ENCODE peak calls at places on chromosomes 6 and 20, in six cellular contexts. G is lung, X is small intestine, L is esophagus squamous epithelium, R is MM.1S, C is cardiac muscle cell. Z is an unnamed sample.

GRCh38 chr6:169240591-169241390 is 12.9 kb downstream of the THBS2 start:
- DNase-seq in G (no peak), X (no peak), L (no peak), R (no peak), C (no peak), Z (no peak)

GRCh38 chr6:46170357-46171289 is at the start of gene ENPP5:
- DNase-seq in G (peak), X (peak), L (peak), R (peak), C (peak), Z (no peak)

GRCh38 chr6:71197770-71198169 is 90.8 kb upstream of the OGFRL1 start:
- DNase-seq in G (no peak), X (no peak), L (no peak), R (no peak), C (peak), Z (no peak)

GRCh38 chr6:10478187-10479040 is 42.7 kb upstream of the GCNT2 start:
- DNase-seq in G (no peak), X (peak), L (no peak), R (peak), C (peak), Z (peak)

GRCh38 chr6:108268845-108269244 is 8.0 kb upstream of the SNX3 start:
- DNase-seq in G (no peak), X (no peak), L (no peak), R (no peak), C (no peak), Z (no peak)

GRCh38 chr6:26411751-26412150 is 9.7 kb downstream of the BTN3A1 start:
- DNase-seq in G (no peak), X (no peak), L (no peak), R (no peak), C (no peak), Z (no peak)

GRCh38 chr6:32187009-32187709 is 2.8 kb downstream of the PBX2 start:
- DNase-seq in G (no peak), X (no peak), L (no peak), R (no peak), C (no peak), Z (no peak)

GRCh38 chr6:142735182-142735581 is 209.8 kb downstream of the HIVEP2 start:
- DNase-seq in G (no peak), X (no peak), L (no peak), R (no peak), C (no peak), Z (no peak)

GRCh38 chr6:159463440-159463839 is 229.6 kb downstream of the SOD2 start:
- DNase-seq in G (no peak), X (no peak), L (no peak), R (peak), C (no peak), Z (peak)

GRCh38 chr6:112933947-112934346 is 586.8 kb downstream of the RFPL4B start:
- DNase-seq in G (no peak), X (no peak), L (no peak), R (no peak), C (no peak), Z (no peak)

GRCh38 chr6:96878101-96878500 is 19.6 kb downstream of the NDUFAF4 start:
- DNase-seq in G (no peak), X (no peak), L (no peak), R (no peak), C (no peak), Z (no peak)

GRCh38 chr20:43977962-43978361 is 63.3 kb downstream of the TOX2 start:
- DNase-seq in G (no peak), X (no peak), L (no peak), R (no peak), C (peak), Z (no peak)

GRCh38 chr6:130885392-130886192 is 58.4 kb downstream of the SMLR1 start:
- DNase-seq in G (peak), X (peak), L (no peak), R (peak), C (peak), Z (peak)

GRCh38 chr6:98824163-98824906 is 10.0 kb upstream of the POU3F2 start:
- DNase-seq in G (no peak), X (no peak), L (no peak), R (no peak), C (peak), Z (peak)

GRCh38 chr6:22536111-22536510 is 33.3 kb upstream of the HDGFL1 start:
- DNase-seq in G (no peak), X (no peak), L (no peak), R (no peak), C (no peak), Z (no peak)

GRCh38 chr20:6122873-6123649 is at the start of gene FERMT1:
- DNase-seq in G (peak), X (peak), L (no peak), R (peak), C (peak), Z (no peak)

GRCh38 chr20:44475694-44476560 is at the start of gene TTPAL:
- DNase-seq in G (peak), X (peak), L (peak), R (peak), C (peak), Z (peak)

GRCh38 chr6:140105857-140106256 is 731.4 kb upstream of the CITED2 start:
- DNase-seq in G (no peak), X (no peak), L (no peak), R (no peak), C (peak), Z (peak)

GRCh38 chr20:2171266-2171790 is 69.7 kb downstream of the STK35 start:
- DNase-seq in G (no peak), X (no peak), L (no peak), R (no peak), C (no peak), Z (no peak)

DNA sequence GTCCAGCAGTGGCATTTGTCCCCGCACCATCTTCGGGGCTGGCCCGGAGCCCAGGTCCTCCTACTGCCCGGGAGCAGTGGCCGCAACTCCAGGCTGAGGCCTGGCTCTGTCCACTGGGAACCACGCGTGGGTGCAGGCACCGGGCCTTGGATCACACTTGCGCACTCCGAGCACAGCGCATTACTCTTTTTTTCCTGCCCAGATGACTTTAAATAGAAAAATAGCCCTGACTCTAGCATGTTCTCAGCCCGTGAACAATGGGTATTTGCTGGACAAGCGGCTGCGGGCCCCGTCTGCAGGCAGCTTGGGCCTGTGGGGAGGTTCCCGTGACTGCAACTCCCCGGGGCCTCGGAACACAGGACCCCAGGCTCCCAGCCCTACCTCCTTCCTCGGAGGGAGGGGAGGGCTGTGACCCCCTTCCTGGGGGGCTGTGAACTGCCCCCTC is 162.2 kb downstream of the TBXT start:
- DNase-seq in G (no peak), X (no peak), L (no peak), R (no peak), C (peak), Z (no peak)
- H3K4me3 ChIP-seq in G (no peak), X (no peak), L (no peak), R (no peak), C (peak), Z (no peak)

DNA sequence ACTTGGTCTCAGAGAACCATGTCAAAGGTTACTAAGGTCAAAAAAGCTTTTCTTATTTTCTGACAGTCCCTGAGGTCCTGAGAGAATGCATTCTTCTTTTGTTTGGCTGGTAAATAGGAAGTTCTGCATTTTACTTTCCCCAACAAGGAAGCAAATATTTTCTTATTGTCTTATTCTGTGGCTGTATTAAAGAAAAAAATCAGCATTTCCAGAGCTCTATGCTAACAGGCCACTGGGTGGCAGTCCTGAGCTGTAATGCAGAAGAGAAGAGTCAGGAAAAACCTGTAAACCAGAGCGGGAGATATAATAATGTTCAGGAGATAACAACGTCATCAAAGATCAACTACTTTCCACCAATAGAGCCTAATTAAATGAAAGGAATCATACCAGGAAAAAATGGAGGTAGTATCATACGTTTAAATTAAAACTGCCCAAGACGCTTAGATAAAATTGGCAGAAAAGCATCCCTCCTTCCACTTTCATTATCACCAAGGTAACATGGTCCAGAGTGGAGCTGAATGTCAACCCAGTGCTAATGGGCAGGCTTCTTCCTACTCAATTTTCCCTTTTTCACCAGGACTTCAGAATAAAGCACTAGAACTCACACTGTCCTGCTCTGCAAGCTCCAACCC is 55.6 kb upstream of the CARMIL1 start:
- DNase-seq in G (peak), X (peak), L (no peak), R (peak), C (peak), Z (peak)
- H3K4me3 ChIP-seq in G (no peak), X (no peak), L (no peak), R (peak), C (no peak), Z (peak)

GRCh38 chr6:30227242-30227722 is 14.1 kb upstream of the TRIM26 start:
- DNase-seq in G (no peak), X (no peak), L (no peak), R (no peak), C (no peak), Z (no peak)

GRCh38 chr6:30227763-30228487 is 14.7 kb upstream of the TRIM26 start:
- DNase-seq in G (no peak), X (no peak), L (no peak), R (no peak), C (no peak), Z (no peak)

GRCh38 chr6:30234361-30234760 is 21.2 kb upstream of the TRIM26 start:
- DNase-seq in G (no peak), X (no peak), L (no peak), R (no peak), C (no peak), Z (no peak)

GRCh38 chr6:30231067-30231466 is 17.9 kb upstream of the TRIM26 start:
- DNase-seq in G (no peak), X (no peak), L (no peak), R (no peak), C (no peak), Z (peak)
- H3K4me3 ChIP-seq in G (no peak), X (no peak), L (no peak), R (no peak), C (no peak), Z (no peak)

GRCh38 chr6:63598001-63598250 is 25.6 kb downstream of the LOC128125822 start:
- DNase-seq in G (no peak), X (no peak), L (no peak), R (no peak), C (no peak), Z (no peak)
- H3K4me3 ChIP-seq in G (no peak), X (peak), L (peak), R (peak), C (peak), Z (peak)

DNA sequence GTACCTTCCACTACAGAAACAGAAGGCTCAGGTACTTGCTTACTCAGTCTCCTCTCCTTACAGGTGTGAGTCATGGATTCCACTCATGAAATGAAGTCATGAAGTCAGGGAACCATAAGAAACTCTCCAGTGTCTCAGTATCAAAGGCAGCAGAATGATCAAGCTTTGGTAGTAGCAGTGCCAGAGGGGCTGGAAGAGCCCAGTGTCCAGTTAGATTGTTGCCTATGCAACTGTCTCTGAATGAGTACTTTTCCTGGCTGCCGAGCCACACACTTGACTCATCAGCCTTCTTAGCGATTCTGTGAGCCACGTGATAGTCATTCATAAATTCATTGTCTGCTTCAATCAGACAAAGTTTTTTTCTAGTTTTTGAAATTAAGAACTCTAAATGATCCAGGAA is 52.2 kb upstream of the DTNBP1 start:
- DNase-seq in G (no peak), X (no peak), L (no peak), R (no peak), C (no peak), Z (no peak)
- H3K4me3 ChIP-seq in G (no peak), X (no peak), L (no peak), R (no peak), C (no peak), Z (no peak)

GRCh38 chr20:63785646-63786255 is 45.3 kb downstream of the ZBTB46 start:
- DNase-seq in G (no peak), X (no peak), L (no peak), R (no peak), C (no peak), Z (no peak)
- H3K4me3 ChIP-seq in G (no peak), X (no peak), L (no peak), R (no peak), C (no peak), Z (no peak)

GRCh38 chr20:47789081-47789998 is 4.1 kb upstream of the SULF2 start:
- DNase-seq in G (no peak), X (no peak), L (no peak), R (no peak), C (no peak), Z (no peak)
- H3K4me3 ChIP-seq in G (no peak), X (no peak), L (no peak), R (no peak), C (no peak), Z (no peak)

Z was measured in Jurkat, Clone E6-1.